ENCODE peak calls at places on chromosome X, in seven cellular contexts. One of them, this sample, is unnamed.

GRCh38 chrX:47182106-47182700 is 11.4 kb upstream of the UBA1 start:
- DNase-seq in iris pigment epithelial cell: no peak
- DNase-seq in fibroblast of mammary gland: no peak
- DNase-seq in ovary: no peak
- DNase-seq in T-helper 9 cell: no peak
- DNase-seq in stimulated activated CD4-positive, alpha-beta T cell treated with anti-CD3 and anti-CD28 coated beads, Interleukin-1b, Interleukin-23, amount 100 ng/mL, for 24 hours: no peak
- DNase-seq in globus pallidus: no peak
- DNase-seq in this sample: peak

GRCh38 chrX:18146954-18147353 is 73.7 kb downstream of the BEND2 start:
- DNase-seq in iris pigment epithelial cell: peak
- DNase-seq in fibroblast of mammary gland: peak
- DNase-seq in ovary: no peak
- DNase-seq in T-helper 9 cell: no peak
- DNase-seq in stimulated activated CD4-positive, alpha-beta T cell treated with anti-CD3 and anti-CD28 coated beads, Interleukin-1b, Interleukin-23, amount 100 ng/mL, for 24 hours: peak
- DNase-seq in globus pallidus: no peak
- DNase-seq in this sample: no peak

GRCh38 chrX:53715336-53715924 is 28.9 kb upstream of the HUWE1 start:
- DNase-seq in iris pigment epithelial cell: no peak
- DNase-seq in fibroblast of mammary gland: no peak
- DNase-seq in ovary: no peak
- DNase-seq in T-helper 9 cell: no peak
- DNase-seq in stimulated activated CD4-positive, alpha-beta T cell treated with anti-CD3 and anti-CD28 coated beads, Interleukin-1b, Interleukin-23, amount 100 ng/mL, for 24 hours: no peak
- DNase-seq in globus pallidus: no peak
- DNase-seq in this sample: no peak

GRCh38 chrX:111124418-111124817 is 28.4 kb downstream of the PAK3 start:
- DNase-seq in iris pigment epithelial cell: no peak
- DNase-seq in fibroblast of mammary gland: no peak
- DNase-seq in ovary: no peak
- DNase-seq in T-helper 9 cell: no peak
- DNase-seq in stimulated activated CD4-positive, alpha-beta T cell treated with anti-CD3 and anti-CD28 coated beads, Interleukin-1b, Interleukin-23, amount 100 ng/mL, for 24 hours: no peak
- DNase-seq in globus pallidus: no peak
- DNase-seq in this sample: no peak

GRCh38 chrX:153925739-153926593 is at the start of gene ARHGAP4:
- DNase-seq in iris pigment epithelial cell: no peak
- DNase-seq in fibroblast of mammary gland: no peak
- DNase-seq in ovary: no peak
- DNase-seq in T-helper 9 cell: peak
- DNase-seq in stimulated activated CD4-positive, alpha-beta T cell treated with anti-CD3 and anti-CD28 coated beads, Interleukin-1b, Interleukin-23, amount 100 ng/mL, for 24 hours: no peak
- DNase-seq in globus pallidus: no peak
- DNase-seq in this sample: no peak

GRCh38 chrX:136065044-136065671 is 79.9 kb downstream of the SLC9A6 start:
- DNase-seq in iris pigment epithelial cell: peak
- DNase-seq in fibroblast of mammary gland: peak
- DNase-seq in ovary: no peak
- DNase-seq in T-helper 9 cell: peak
- DNase-seq in stimulated activated CD4-positive, alpha-beta T cell treated with anti-CD3 and anti-CD28 coated beads, Interleukin-1b, Interleukin-23, amount 100 ng/mL, for 24 hours: no peak
- DNase-seq in globus pallidus: no peak
- DNase-seq in this sample: no peak

GRCh38 chrX:16671005-16671404 is 21.0 kb downstream of the S100G start:
- DNase-seq in iris pigment epithelial cell: peak
- DNase-seq in fibroblast of mammary gland: peak
- DNase-seq in ovary: no peak
- DNase-seq in T-helper 9 cell: no peak
- DNase-seq in stimulated activated CD4-positive, alpha-beta T cell treated with anti-CD3 and anti-CD28 coated beads, Interleukin-1b, Interleukin-23, amount 100 ng/mL, for 24 hours: no peak
- DNase-seq in globus pallidus: peak
- DNase-seq in this sample: no peak

GRCh38 chrX:67555578-67556203 is 11.9 kb downstream of the AR start:
- DNase-seq in iris pigment epithelial cell: peak
- DNase-seq in fibroblast of mammary gland: peak
- DNase-seq in ovary: no peak
- DNase-seq in T-helper 9 cell: no peak
- DNase-seq in stimulated activated CD4-positive, alpha-beta T cell treated with anti-CD3 and anti-CD28 coated beads, Interleukin-1b, Interleukin-23, amount 100 ng/mL, for 24 hours: no peak
- DNase-seq in globus pallidus: peak
- DNase-seq in this sample: no peak

GRCh38 chrX:16989750-16990149 is 43.3 kb downstream of the REPS2 start:
- DNase-seq in iris pigment epithelial cell: no peak
- DNase-seq in fibroblast of mammary gland: peak
- DNase-seq in ovary: no peak
- DNase-seq in T-helper 9 cell: no peak
- DNase-seq in stimulated activated CD4-positive, alpha-beta T cell treated with anti-CD3 and anti-CD28 coated beads, Interleukin-1b, Interleukin-23, amount 100 ng/mL, for 24 hours: no peak
- DNase-seq in globus pallidus: no peak
- DNase-seq in this sample: no peak

GRCh38 chrX:153611298-153612095 is 12.6 kb upstream of the CCNQ start:
- DNase-seq in iris pigment epithelial cell: no peak
- DNase-seq in fibroblast of mammary gland: no peak
- DNase-seq in ovary: no peak
- DNase-seq in T-helper 9 cell: no peak
- DNase-seq in stimulated activated CD4-positive, alpha-beta T cell treated with anti-CD3 and anti-CD28 coated beads, Interleukin-1b, Interleukin-23, amount 100 ng/mL, for 24 hours: no peak
- DNase-seq in globus pallidus: no peak
- DNase-seq in this sample: peak

GRCh38 chrX:133490955-133491354 is 75.7 kb upstream of the GPC4 start:
- DNase-seq in iris pigment epithelial cell: no peak
- DNase-seq in fibroblast of mammary gland: no peak
- DNase-seq in ovary: no peak
- DNase-seq in T-helper 9 cell: no peak
- DNase-seq in stimulated activated CD4-positive, alpha-beta T cell treated with anti-CD3 and anti-CD28 coated beads, Interleukin-1b, Interleukin-23, amount 100 ng/mL, for 24 hours: no peak
- DNase-seq in globus pallidus: no peak
- DNase-seq in this sample: no peak

GRCh38 chrX:148049441-148049840 is 68.3 kb downstream of the FMR1NB start:
- DNase-seq in iris pigment epithelial cell: peak
- DNase-seq in fibroblast of mammary gland: peak
- DNase-seq in ovary: no peak
- DNase-seq in T-helper 9 cell: no peak
- DNase-seq in stimulated activated CD4-positive, alpha-beta T cell treated with anti-CD3 and anti-CD28 coated beads, Interleukin-1b, Interleukin-23, amount 100 ng/mL, for 24 hours: no peak
- DNase-seq in globus pallidus: peak
- DNase-seq in this sample: no peak

GRCh38 chrX:71542411-71542810 is 9.5 kb downstream of the OGT start:
- DNase-seq in iris pigment epithelial cell: peak
- DNase-seq in fibroblast of mammary gland: peak
- DNase-seq in ovary: no peak
- DNase-seq in T-helper 9 cell: no peak
- DNase-seq in stimulated activated CD4-positive, alpha-beta T cell treated with anti-CD3 and anti-CD28 coated beads, Interleukin-1b, Interleukin-23, amount 100 ng/mL, for 24 hours: no peak
- DNase-seq in globus pallidus: no peak
- DNase-seq in this sample: no peak

GRCh38 chrX:43958529-43958928 is 14.7 kb downstream of the NDP start:
- DNase-seq in iris pigment epithelial cell: peak
- DNase-seq in fibroblast of mammary gland: peak
- DNase-seq in ovary: no peak
- DNase-seq in T-helper 9 cell: no peak
- DNase-seq in stimulated activated CD4-positive, alpha-beta T cell treated with anti-CD3 and anti-CD28 coated beads, Interleukin-1b, Interleukin-23, amount 100 ng/mL, for 24 hours: no peak
- DNase-seq in globus pallidus: peak
- DNase-seq in this sample: no peak

GRCh38 chrX:56113785-56114436 is 118.2 kb upstream of the KLF8 start:
- DNase-seq in iris pigment epithelial cell: no peak
- DNase-seq in fibroblast of mammary gland: no peak
- DNase-seq in ovary: no peak
- DNase-seq in T-helper 9 cell: no peak
- DNase-seq in stimulated activated CD4-positive, alpha-beta T cell treated with anti-CD3 and anti-CD28 coated beads, Interleukin-1b, Interleukin-23, amount 100 ng/mL, for 24 hours: no peak
- DNase-seq in globus pallidus: no peak
- DNase-seq in this sample: no peak

GRCh38 chrX:18348047-18348446 is 6.4 kb downstream of the SCML2 start:
- DNase-seq in iris pigment epithelial cell: no peak
- DNase-seq in fibroblast of mammary gland: peak
- DNase-seq in ovary: no peak
- DNase-seq in T-helper 9 cell: no peak
- DNase-seq in stimulated activated CD4-positive, alpha-beta T cell treated with anti-CD3 and anti-CD28 coated beads, Interleukin-1b, Interleukin-23, amount 100 ng/mL, for 24 hours: no peak
- DNase-seq in globus pallidus: no peak
- DNase-seq in this sample: no peak

GRCh38 chrX:12741416-12741815 is 49.8 kb upstream of the PRPS2 start:
- DNase-seq in iris pigment epithelial cell: no peak
- DNase-seq in fibroblast of mammary gland: peak
- DNase-seq in ovary: no peak
- DNase-seq in T-helper 9 cell: no peak
- DNase-seq in stimulated activated CD4-positive, alpha-beta T cell treated with anti-CD3 and anti-CD28 coated beads, Interleukin-1b, Interleukin-23, amount 100 ng/mL, for 24 hours: no peak
- DNase-seq in globus pallidus: no peak
- DNase-seq in this sample: no peak

GRCh38 chrX:148915474-148915873 is 415.1 kb downstream of the AFF2 start:
- DNase-seq in iris pigment epithelial cell: no peak
- DNase-seq in fibroblast of mammary gland: no peak
- DNase-seq in ovary: no peak
- DNase-seq in T-helper 9 cell: no peak
- DNase-seq in stimulated activated CD4-positive, alpha-beta T cell treated with anti-CD3 and anti-CD28 coated beads, Interleukin-1b, Interleukin-23, amount 100 ng/mL, for 24 hours: no peak
- DNase-seq in globus pallidus: no peak
- DNase-seq in this sample: no peak

GRCh38 chrX:111597967-111598366 is 83.0 kb upstream of the ALG13 start:
- DNase-seq in iris pigment epithelial cell: no peak
- DNase-seq in fibroblast of mammary gland: no peak
- DNase-seq in ovary: no peak
- DNase-seq in T-helper 9 cell: no peak
- DNase-seq in stimulated activated CD4-positive, alpha-beta T cell treated with anti-CD3 and anti-CD28 coated beads, Interleukin-1b, Interleukin-23, amount 100 ng/mL, for 24 hours: no peak
- DNase-seq in globus pallidus: no peak
- DNase-seq in this sample: no peak

GRCh38 chrX:107154787-107155620 is 36.4 kb upstream of the RBM41 start:
- DNase-seq in iris pigment epithelial cell: peak
- DNase-seq in fibroblast of mammary gland: peak
- DNase-seq in ovary: no peak
- DNase-seq in T-helper 9 cell: no peak
- DNase-seq in stimulated activated CD4-positive, alpha-beta T cell treated with anti-CD3 and anti-CD28 coated beads, Interleukin-1b, Interleukin-23, amount 100 ng/mL, for 24 hours: no peak
- DNase-seq in globus pallidus: no peak
- DNase-seq in this sample: no peak

GRCh38 chrX:40108084-40108958 is 10.6 kb upstream of the BCOR start:
- DNase-seq in iris pigment epithelial cell: peak
- DNase-seq in fibroblast of mammary gland: peak
- DNase-seq in ovary: peak
- DNase-seq in T-helper 9 cell: no peak
- DNase-seq in stimulated activated CD4-positive, alpha-beta T cell treated with anti-CD3 and anti-CD28 coated beads, Interleukin-1b, Interleukin-23, amount 100 ng/mL, for 24 hours: no peak
- DNase-seq in globus pallidus: peak
- DNase-seq in this sample: peak

GRCh38 chrX:1071351-1071750 is 141.1 kb downstream of the CRLF2 start:
- DNase-seq in iris pigment epithelial cell: no peak
- DNase-seq in fibroblast of mammary gland: no peak
- DNase-seq in ovary: no peak
- DNase-seq in T-helper 9 cell: no peak
- DNase-seq in stimulated activated CD4-positive, alpha-beta T cell treated with anti-CD3 and anti-CD28 coated beads, Interleukin-1b, Interleukin-23, amount 100 ng/mL, for 24 hours: no peak
- DNase-seq in globus pallidus: no peak
- DNase-seq in this sample: peak

GRCh38 chrX:10310502-10310901 is 153.7 kb downstream of the CLCN4 start:
- DNase-seq in iris pigment epithelial cell: no peak
- DNase-seq in fibroblast of mammary gland: no peak
- DNase-seq in ovary: no peak
- DNase-seq in T-helper 9 cell: no peak
- DNase-seq in stimulated activated CD4-positive, alpha-beta T cell treated with anti-CD3 and anti-CD28 coated beads, Interleukin-1b, Interleukin-23, amount 100 ng/mL, for 24 hours: no peak
- DNase-seq in globus pallidus: no peak
- DNase-seq in this sample: no peak

GRCh38 chrX:108437354-108437753 is 868 bp downstream of the COL4A6 start:
- DNase-seq in iris pigment epithelial cell: peak
- DNase-seq in fibroblast of mammary gland: no peak
- DNase-seq in ovary: no peak
- DNase-seq in T-helper 9 cell: no peak
- DNase-seq in stimulated activated CD4-positive, alpha-beta T cell treated with anti-CD3 and anti-CD28 coated beads, Interleukin-1b, Interleukin-23, amount 100 ng/mL, for 24 hours: no peak
- DNase-seq in globus pallidus: no peak
- DNase-seq in this sample: no peak

GRCh38 chrX:15674514-15674898 is 9.9 kb upstream of the CLTRN start:
- DNase-seq in iris pigment epithelial cell: no peak
- DNase-seq in fibroblast of mammary gland: peak
- DNase-seq in ovary: peak
- DNase-seq in T-helper 9 cell: peak
- DNase-seq in stimulated activated CD4-positive, alpha-beta T cell treated with anti-CD3 and anti-CD28 coated beads, Interleukin-1b, Interleukin-23, amount 100 ng/mL, for 24 hours: peak
- DNase-seq in globus pallidus: peak
- DNase-seq in this sample: peak

GRCh38 chrX:119760026-119760902 is 1.9 kb downstream of the SOWAHD start:
- DNase-seq in iris pigment epithelial cell: no peak
- DNase-seq in fibroblast of mammary gland: no peak
- DNase-seq in ovary: no peak
- DNase-seq in T-helper 9 cell: no peak
- DNase-seq in stimulated activated CD4-positive, alpha-beta T cell treated with anti-CD3 and anti-CD28 coated beads, Interleukin-1b, Interleukin-23, amount 100 ng/mL, for 24 hours: no peak
- DNase-seq in globus pallidus: no peak
- DNase-seq in this sample: peak

GRCh38 chrX:29634516-29634915 is 580.8 kb upstream of the MAGEB2 start:
- DNase-seq in iris pigment epithelial cell: peak
- DNase-seq in fibroblast of mammary gland: no peak
- DNase-seq in ovary: no peak
- DNase-seq in T-helper 9 cell: no peak
- DNase-seq in stimulated activated CD4-positive, alpha-beta T cell treated with anti-CD3 and anti-CD28 coated beads, Interleukin-1b, Interleukin-23, amount 100 ng/mL, for 24 hours: no peak
- DNase-seq in globus pallidus: peak
- DNase-seq in this sample: no peak

GRCh38 chrX:150581093-150581775 is 12.8 kb downstream of the MTM1 start:
- DNase-seq in iris pigment epithelial cell: peak
- DNase-seq in fibroblast of mammary gland: peak
- DNase-seq in ovary: no peak
- DNase-seq in T-helper 9 cell: no peak
- DNase-seq in stimulated activated CD4-positive, alpha-beta T cell treated with anti-CD3 and anti-CD28 coated beads, Interleukin-1b, Interleukin-23, amount 100 ng/mL, for 24 hours: no peak
- DNase-seq in globus pallidus: no peak
- DNase-seq in this sample: no peak

GRCh38 chrX:11886745-11887144 is 128.7 kb downstream of the MSL3 start:
- DNase-seq in iris pigment epithelial cell: peak
- DNase-seq in fibroblast of mammary gland: peak
- DNase-seq in ovary: no peak
- DNase-seq in T-helper 9 cell: no peak
- DNase-seq in stimulated activated CD4-positive, alpha-beta T cell treated with anti-CD3 and anti-CD28 coated beads, Interleukin-1b, Interleukin-23, amount 100 ng/mL, for 24 hours: no peak
- DNase-seq in globus pallidus: no peak
- DNase-seq in this sample: no peak

GRCh38 chrX:106300656-106301055 is 132.6 kb downstream of the PWWP3B start:
- DNase-seq in iris pigment epithelial cell: no peak
- DNase-seq in fibroblast of mammary gland: no peak
- DNase-seq in ovary: no peak
- DNase-seq in T-helper 9 cell: no peak
- DNase-seq in stimulated activated CD4-positive, alpha-beta T cell treated with anti-CD3 and anti-CD28 coated beads, Interleukin-1b, Interleukin-23, amount 100 ng/mL, for 24 hours: no peak
- DNase-seq in globus pallidus: no peak
- DNase-seq in this sample: no peak

This sample was measured in posterior vena cava.